ENCODE peak calls at places on chromosomes 1 and 21, in five cellular contexts. N, W, I, H and K are unnamed samples.

GRCh38 chr1:6869002-6869380 is 83.7 kb downstream of the CAMTA1 start:
- DNase-seq in W (no peak), I (no peak), N (no peak), H (no peak), K (no peak)

GRCh38 chr1:159055181-159055621 is 21.4 kb downstream of the AIM2 start:
- DNase-seq in H (no peak), N (no peak), I (no peak), W (no peak), K (no peak)

GRCh38 chr1:43285269-43285986 is at the start of gene C1orf210:
- DNase-seq in N (peak), W (no peak), I (no peak), H (no peak), K (no peak)

GRCh38 chr1:6401673-6402072 is 8.1 kb upstream of the ACOT7 start:
- DNase-seq in H (no peak), W (no peak), I (no peak), N (no peak), K (peak)

GRCh38 chr1:164774819-164775654 is 216.1 kb downstream of the PBX1 start:
- DNase-seq in W (no peak), I (no peak), H (peak), N (no peak), K (no peak)

GRCh38 chr1:222941425-222941824 is 126.6 kb downstream of the DISP1 start:
- DNase-seq in W (no peak), I (no peak), H (no peak), N (no peak), K (no peak)

GRCh38 chr1:92784051-92784638 is 763 bp downstream of the EVI5 start:
- DNase-seq in I (peak), H (peak), N (no peak), W (peak), K (no peak)

GRCh38 chr1:12542596-12543592 is 75.1 kb downstream of the DHRS3 start:
- DNase-seq in W (no peak), N (no peak), H (no peak), I (peak), K (no peak)

GRCh38 chr1:29360768-29361167 is 124.4 kb downstream of the PTPRU start:
- DNase-seq in H (no peak), I (no peak), N (no peak), W (no peak), K (no peak)

GRCh38 chr1:52511851-52512615 is 40.9 kb downstream of the TUT4 start:
- DNase-seq in I (no peak), N (no peak), W (no peak), H (no peak), K (no peak)

GRCh38 chr1:182888736-182889531 is 49.8 kb downstream of the DHX9 start:
- DNase-seq in I (peak), W (no peak), N (no peak), H (no peak), K (no peak)

GRCh38 chr1:181397841-181398240 is 85.5 kb upstream of the CACNA1E start:
- DNase-seq in H (no peak), I (no peak), W (no peak), N (no peak), K (no peak)

GRCh38 chr1:115565789-115566188 is 76.0 kb upstream of the VANGL1 start:
- DNase-seq in N (no peak), H (no peak), I (no peak), W (no peak), K (no peak)

GRCh38 chr1:54996359-54996868 is 2.3 kb upstream of the BSND start:
- DNase-seq in I (peak), H (peak), N (peak), W (peak), K (peak)

GRCh38 chr1:236168716-236169429 is 26.5 kb downstream of the GPR137B start:
- DNase-seq in I (peak), W (no peak), N (no peak), H (peak), K (no peak)

GRCh38 chr1:152626688-152627087 is 3.8 kb upstream of the LCE3A start:
- DNase-seq in N (no peak), H (no peak), W (no peak), I (no peak), K (no peak)

GRCh38 chr1:187626056-187626455 is 797.3 kb downstream of the PLA2G4A start:
- DNase-seq in I (peak), N (no peak), W (no peak), H (no peak), K (no peak)

GRCh38 chr1:38680801-38681510 is 178.6 kb downstream of the RRAGC start:
- DNase-seq in W (no peak), H (peak), N (no peak), I (no peak), K (no peak)

GRCh38 chr21:45949928-45950739 is 31.4 kb upstream of the COL6A1 start:
- DNase-seq in H (no peak), N (peak), I (no peak), W (peak), K (no peak)

GRCh38 chr1:83639785-83640184 is 359.1 kb downstream of the TTLL7 start:
- DNase-seq in I (no peak), H (no peak), N (no peak), W (no peak), K (no peak)

GRCh38 chr1:175887981-175888428 is 144.6 kb upstream of the TNR start:
- DNase-seq in W (no peak), N (no peak), H (peak), I (peak), K (peak)

GRCh38 chr1:113124366-113124765 is 51.4 kb downstream of the LRIG2 start:
- DNase-seq in H (no peak), I (no peak), N (no peak), W (no peak), K (no peak)

GRCh38 chr1:45246760-45247159 is 40.4 kb upstream of the ZSWIM5 start:
- DNase-seq in N (no peak), W (no peak), H (peak), I (peak), K (no peak)

GRCh38 chr1:154999651-155000474 is 2.7 kb upstream of the ZBTB7B start:
- DNase-seq in W (peak), N (no peak), I (no peak), H (peak), K (no peak)

GRCh38 chr21:31716106-31716505 is 15.8 kb downstream of the SCAF4 start:
- DNase-seq in W (no peak), I (no peak), N (no peak), H (no peak), K (no peak)

GRCh38 chr1:187384504-187384903 is 555.8 kb downstream of the PLA2G4A start:
- DNase-seq in W (no peak), H (no peak), I (no peak), N (no peak), K (no peak)

GRCh38 chr1:16230744-16231143 is 6.2 kb downstream of the CPLANE2 start:
- DNase-seq in H (no peak), I (no peak), W (no peak), N (peak), K (no peak)

GRCh38 chr1:206544562-206545257 is 37.4 kb downstream of the RASSF5 start:
- DNase-seq in I (peak), N (peak), W (peak), H (peak), K (peak)

GRCh38 chr21:45203983-45204382 is 83.7 kb downstream of the POFUT2 start:
- DNase-seq in N (no peak), I (no peak), W (no peak), H (no peak), K (no peak)

GRCh38 chr1:151547119-151547899 is 7.2 kb downstream of the TUFT1 start:
- DNase-seq in I (peak), W (peak), H (peak), N (peak), K (peak)

GRCh38 chr1:76867342-76868130 is at the start of gene ST6GALNAC5:
- DNase-seq in H (peak), W (no peak), I (peak), N (peak), K (no peak)

GRCh38 chr1:104629589-104629988 is 879.9 kb downstream of the AMY1C start:
- DNase-seq in H (no peak), I (no peak), N (no peak), W (no peak), K (no peak)

GRCh38 chr1:63408331-63408730 is 40.9 kb downstream of the ALG6 start:
- DNase-seq in W (no peak), N (no peak), I (peak), H (no peak), K (no peak)

GRCh38 chr21:36909901-36910561 is 56.4 kb downstream of the HLCS start:
- DNase-seq in W (no peak), I (peak), N (no peak), H (peak), K (no peak)

GRCh38 chr1:91400133-91400725 is 4.4 kb downstream of the HFM1 start:
- DNase-seq in W (no peak), H (no peak), I (no peak), N (no peak), K (peak)

GRCh38 chr1:53737648-53738204 is 1.2 kb downstream of the GLIS1 start:
- DNase-seq in H (peak), W (no peak), N (peak), I (no peak), K (no peak)

GRCh38 chr1:152179566-152179965 is 20.5 kb upstream of the RPTN start:
- DNase-seq in N (no peak), W (no peak), H (no peak), I (no peak), K (no peak)

GRCh38 chr1:183760661-183761060 is 44.3 kb upstream of the RGL1 start:
- DNase-seq in H (no peak), W (no peak), I (no peak), N (no peak), K (no peak)

GRCh38 chr1:54460346-54460745 is 54.2 kb upstream of the SSBP3 start:
- DNase-seq in W (no peak), N (peak), H (no peak), I (no peak), K (no peak)

GRCh38 chr1:15231714-15232201 is 15.3 kb upstream of the FHAD1 start:
- DNase-seq in H (no peak), I (no peak), N (no peak), W (no peak), K (no peak)

GRCh38 chr1:28241633-28242241 is 5.8 kb downstream of the ATP5IF1 start:
- DNase-seq in I (no peak), H (no peak), N (no peak), W (no peak), K (no peak)

GRCh38 chr1:28240024-28240423 is 4.1 kb downstream of the ATP5IF1 start:
- DNase-seq in I (no peak), W (no peak), N (no peak), H (no peak), K (no peak)

GRCh38 chr1:28246427-28246832 is 10.5 kb downstream of the ATP5IF1 start:
- DNase-seq in N (no peak), H (peak), W (no peak), I (peak), K (no peak)

GRCh38 chr1:28244549-28245251 is 8.8 kb downstream of the ATP5IF1 start:
- DNase-seq in N (no peak), H (no peak), I (no peak), W (peak), K (peak)

DNA sequence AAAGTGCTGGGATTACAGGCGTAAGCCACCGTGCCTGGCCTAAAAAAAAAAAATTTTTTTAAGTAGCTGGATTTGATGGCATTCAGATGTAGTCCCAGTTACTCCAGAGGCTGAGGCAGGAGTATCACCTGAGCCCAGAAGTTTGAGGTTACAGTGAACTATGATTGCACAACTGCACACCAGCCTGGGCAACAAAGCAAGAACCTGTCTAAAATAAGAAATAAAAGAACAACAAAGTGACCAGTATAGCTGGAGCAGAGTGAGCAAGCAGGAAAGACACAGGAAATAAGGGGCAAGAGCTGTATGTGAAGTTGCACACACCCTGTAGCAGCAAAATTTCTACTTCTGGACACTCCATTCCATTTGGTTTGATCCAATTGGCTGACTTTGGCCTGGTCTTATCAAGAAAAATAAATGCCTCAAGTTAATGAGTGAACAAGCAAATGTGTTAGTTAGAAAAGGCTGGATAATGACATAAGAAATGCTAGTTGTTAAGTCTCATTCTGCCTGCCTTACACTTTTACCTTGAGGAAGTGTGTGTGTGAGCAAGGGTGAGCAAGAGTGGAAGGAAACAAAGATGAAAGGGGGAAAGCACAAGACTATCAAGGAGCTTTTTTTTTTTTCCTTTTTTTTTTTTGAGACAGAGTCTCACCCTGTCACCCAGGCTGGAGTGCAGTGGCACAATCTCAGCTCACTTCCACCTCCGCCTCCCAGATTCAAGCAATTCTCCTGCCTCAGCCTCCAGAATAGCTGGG is 7.9 kb downstream of the ATP5IF1 start:
- DNase-seq in I (no peak), N (no peak), H (peak), W (peak), K (no peak)
- TF ChIP-seq POLR2A in I (no peak), N (no peak), H (no peak), W (peak), K (no peak)

GRCh38 chr1:202809597-202810159 is 1.1 kb upstream of the PCAT6 start:
- DNase-seq in N (no peak), H (no peak), W (no peak), I (no peak), K (no peak)

GRCh38 chr1:202810193-202810614 is 550 bp upstream of the PCAT6 start:
- DNase-seq in H (no peak), I (no peak), W (no peak), N (no peak), K (no peak)

GRCh38 chr1:202812176-202813026 is 1.6 kb downstream of the PCAT6 start:
- DNase-seq in W (no peak), I (no peak), H (no peak), N (no peak), K (no peak)

GRCh38 chr1:202811296-202812175 is 782 bp downstream of the PCAT6 start:
- DNase-seq in H (no peak), I (peak), W (no peak), N (peak), K (peak)

GRCh38 chr1:202810615-202811295 is at the start of gene PCAT6:
- DNase-seq in W (peak), I (peak), H (peak), N (peak), K (peak)
- TF ChIP-seq CTCF in W (no peak), I (no peak), H (no peak), N (no peak), K (no peak)

GRCh38 chr1:150444232-150444631 is 43.0 kb upstream of the TARS2 start:
- DNase-seq in H (no peak), I (no peak), W (no peak), N (no peak), K (no peak)

DNA sequence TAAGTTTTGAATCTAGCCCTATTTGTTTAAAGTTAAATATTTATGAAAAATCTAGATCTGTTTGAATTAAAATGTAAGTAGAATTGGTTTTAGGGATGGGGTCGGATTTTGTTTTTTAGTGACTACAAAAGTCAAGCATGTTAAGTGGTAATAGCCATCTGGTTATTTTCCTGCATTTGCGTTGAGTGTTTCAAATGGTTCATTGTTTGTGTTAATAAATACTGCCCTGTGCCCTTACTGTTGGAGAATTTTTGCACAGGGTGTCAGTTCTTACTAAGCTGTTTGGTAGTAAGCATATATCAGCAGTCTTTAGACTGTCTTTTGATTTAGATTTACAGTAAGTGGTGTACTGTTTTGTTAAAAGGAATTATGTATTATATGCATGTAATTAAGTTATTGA is 46.1 kb upstream of the TARS2 start:
- DNase-seq in W (no peak), I (no peak), N (no peak), H (no peak), K (no peak)
- TF ChIP-seq POLR2A in W (no peak), I (no peak), N (no peak), H (no peak), K (no peak)

DNA sequence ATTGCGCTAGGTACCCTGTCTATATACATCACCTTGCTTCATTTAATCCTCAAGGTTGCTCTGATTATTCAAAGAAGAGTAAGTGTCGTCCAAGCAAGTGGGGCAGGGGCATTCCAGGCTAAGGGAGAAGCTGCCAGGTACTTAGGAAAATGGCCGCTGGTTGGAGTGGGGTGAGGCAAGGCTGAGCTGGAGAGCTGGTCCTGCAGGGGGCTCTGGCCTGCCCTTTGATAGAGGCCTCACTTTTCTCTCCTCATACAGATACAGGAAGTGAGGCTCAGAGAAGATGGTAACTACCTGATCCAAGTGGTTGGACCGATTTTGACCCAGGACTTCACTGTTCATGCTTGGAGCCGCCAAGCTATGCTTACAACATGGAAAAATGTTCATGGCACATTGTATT is 86.9 kb upstream of the ZBTB40 start:
- DNase-seq in I (no peak), W (no peak), N (no peak), H (no peak), K (no peak)
- TF ChIP-seq CTCF in I (no peak), W (no peak), N (no peak), H (no peak), K (no peak)